ENCODE peak calls at places on chromosomes 12 and 14, in five cellular contexts. U is heart left ventricle, M is GM13976, K is cardiac fibroblast, T is retinal pigment epithelial cell. P is an unnamed sample.

GRCh38 chr12:68901551-68901950 is 31.4 kb downstream of the CPM start:
- DNase-seq in M (no peak), K (no peak), T (no peak), U (no peak), P (no peak)

GRCh38 chr12:46401703-46402102 is 29.1 kb upstream of the SLC38A2 start:
- DNase-seq in T (no peak), M (no peak), U (peak), K (peak), P (no peak)

GRCh38 chr14:47857646-47858045 is 182.2 kb upstream of the MDGA2 start:
- DNase-seq in T (no peak), K (no peak), U (no peak), M (no peak), P (no peak)

GRCh38 chr12:113142173-113142885 is 6.8 kb upstream of the RASAL1 start:
- DNase-seq in K (no peak), U (peak), M (no peak), T (no peak), P (no peak)

GRCh38 chr14:24150993-24151392 is 3.7 kb downstream of the RNF31 start:
- DNase-seq in T (no peak), M (no peak), K (no peak), U (no peak), P (no peak)

GRCh38 chr14:66600416-66600815 is 92.5 kb downstream of the GPHN start:
- DNase-seq in U (no peak), M (no peak), T (peak), K (peak), P (no peak)

GRCh38 chr14:104424406-104425072 is 155.0 kb upstream of the C14orf180 start:
- DNase-seq in M (peak), K (no peak), T (no peak), U (no peak), P (no peak)

GRCh38 chr12:124045671-124046070 is 72.7 kb downstream of the ZNF664 start:
- DNase-seq in U (no peak), T (no peak), K (no peak), M (no peak), P (no peak)

GRCh38 chr12:26088999-26089398 is 35.8 kb downstream of the BHLHE41 start:
- DNase-seq in M (peak), K (no peak), U (no peak), T (no peak), P (no peak)

GRCh38 chr12:97555547-97556200 is 93.1 kb downstream of the RMST start:
- DNase-seq in M (no peak), U (no peak), T (no peak), K (no peak), P (no peak)

GRCh38 chr14:50001999-50002925 is 109.4 kb downstream of the ARF6 start:
- DNase-seq in M (peak), T (no peak), K (no peak), U (no peak), P (no peak)

GRCh38 chr14:53824061-53824460 is 132.6 kb downstream of the BMP4 start:
- DNase-seq in K (no peak), M (no peak), U (no peak), T (no peak), P (no peak)

GRCh38 chr14:97185186-97185585 is 388.0 kb downstream of the VRK1 start:
- DNase-seq in U (no peak), M (no peak), K (no peak), T (no peak), P (no peak)
- TF ChIP-seq CTCF in U (no peak), M (peak), K (no peak), T (peak), P (peak)

GRCh38 chr14:56490379-56490778 is 89.2 kb upstream of the TMEM260 start:
- DNase-seq in T (no peak), M (no peak), K (peak), U (no peak), P (no peak)

GRCh38 chr14:56491299-56492285 is 88.0 kb upstream of the TMEM260 start:
- DNase-seq in M (no peak), T (no peak), U (no peak), K (peak), P (peak)

GRCh38 chr14:56488306-56488705 is 91.3 kb upstream of the TMEM260 start:
- DNase-seq in U (no peak), T (no peak), K (no peak), M (no peak), P (no peak)

GRCh38 chr14:56487761-56488160 is 91.8 kb upstream of the TMEM260 start:
- DNase-seq in K (peak), M (no peak), U (no peak), T (no peak), P (no peak)

GRCh38 chr14:56487090-56487667 is 92.4 kb upstream of the TMEM260 start:
- DNase-seq in K (peak), M (no peak), U (no peak), T (no peak), P (no peak)
- TF ChIP-seq CTCF in K (peak), M (no peak), U (peak), T (peak), P (peak)

GRCh38 chr14:51093371-51094281 is 1.3 kb downstream of the TRIM9 start:
- DNase-seq in U (peak), M (peak), T (no peak), K (no peak), P (peak)
- TF ChIP-seq CTCF in U (no peak), M (peak), T (peak), K (no peak), P (peak)

GRCh38 chr12:93025145-93026103 is 96.3 kb upstream of the EEA1 start:
- DNase-seq in U (no peak), M (peak), T (peak), K (peak), P (no peak)
- TF ChIP-seq CTCF in U (peak), M (peak), T (peak), K (peak), P (peak)

P was measured in glutamatergic neuron.